ENCODE peak calls at places on chromosomes 5 and 9, in ten cellular contexts. One of them, this sample, is unnamed. For H3K4me1, the result is how much of the 10 kb centered on the place peaks cover.

GRCh38 chr5:154221371-154221896 is 30.9 kb downstream of the GALNT10 start:
- DNase-seq in CD8-positive, alpha-beta T cell: peak
- DNase-seq in left ventricle myocardium inferior: no peak
- DNase-seq in vagina: no peak
- DNase-seq in cardiac muscle cell: no peak
- DNase-seq in OCI-LY7: no peak
- DNase-seq in SJSA1: peak
- DNase-seq in naive thymus-derived CD4-positive, alpha-beta T cell: peak
- DNase-seq in effector memory CD4-positive, alpha-beta T cell: peak
- DNase-seq in heart right ventricle: no peak
- DNase-seq in this sample: peak

GRCh38 chr5:130651440-130651839 is 513.6 kb downstream of the HINT1 start:
- DNase-seq in CD8-positive, alpha-beta T cell: no peak
- DNase-seq in left ventricle myocardium inferior: no peak
- DNase-seq in vagina: no peak
- DNase-seq in cardiac muscle cell: no peak
- DNase-seq in OCI-LY7: no peak
- DNase-seq in SJSA1: no peak
- DNase-seq in naive thymus-derived CD4-positive, alpha-beta T cell: no peak
- DNase-seq in effector memory CD4-positive, alpha-beta T cell: no peak
- DNase-seq in heart right ventricle: no peak
- DNase-seq in this sample: no peak

GRCh38 chr5:154541553-154541952 is 63.5 kb upstream of the HAND1 start:
- DNase-seq in CD8-positive, alpha-beta T cell: no peak
- DNase-seq in left ventricle myocardium inferior: no peak
- DNase-seq in vagina: no peak
- DNase-seq in cardiac muscle cell: no peak
- DNase-seq in OCI-LY7: peak
- DNase-seq in SJSA1: peak
- DNase-seq in naive thymus-derived CD4-positive, alpha-beta T cell: no peak
- DNase-seq in effector memory CD4-positive, alpha-beta T cell: no peak
- DNase-seq in heart right ventricle: no peak
- DNase-seq in this sample: no peak

GRCh38 chr9:110114888-110115259 is 93.1 kb downstream of the C9orf152 start:
- DNase-seq in CD8-positive, alpha-beta T cell: no peak
- DNase-seq in left ventricle myocardium inferior: peak
- DNase-seq in vagina: no peak
- DNase-seq in cardiac muscle cell: no peak
- DNase-seq in OCI-LY7: no peak
- DNase-seq in SJSA1: no peak
- DNase-seq in naive thymus-derived CD4-positive, alpha-beta T cell: no peak
- DNase-seq in effector memory CD4-positive, alpha-beta T cell: no peak
- DNase-seq in heart right ventricle: no peak
- DNase-seq in this sample: peak

GRCh38 chr9:99826579-99826978 is 4.9 kb downstream of the NR4A3 start:
- DNase-seq in CD8-positive, alpha-beta T cell: no peak
- DNase-seq in left ventricle myocardium inferior: no peak
- DNase-seq in vagina: no peak
- DNase-seq in cardiac muscle cell: no peak
- DNase-seq in OCI-LY7: no peak
- DNase-seq in SJSA1: no peak
- DNase-seq in naive thymus-derived CD4-positive, alpha-beta T cell: no peak
- DNase-seq in effector memory CD4-positive, alpha-beta T cell: no peak
- DNase-seq in heart right ventricle: no peak
- DNase-seq in this sample: no peak

GRCh38 chr5:109743770-109744212 is 54.1 kb downstream of the MAN2A1 start:
- DNase-seq in CD8-positive, alpha-beta T cell: no peak
- DNase-seq in left ventricle myocardium inferior: no peak
- DNase-seq in vagina: no peak
- DNase-seq in cardiac muscle cell: no peak
- DNase-seq in OCI-LY7: no peak
- DNase-seq in SJSA1: peak
- DNase-seq in naive thymus-derived CD4-positive, alpha-beta T cell: no peak
- DNase-seq in effector memory CD4-positive, alpha-beta T cell: no peak
- DNase-seq in heart right ventricle: no peak
- DNase-seq in this sample: no peak

GRCh38 chr5:134554319-134555222 is 29.1 kb downstream of the JADE2 start:
- DNase-seq in CD8-positive, alpha-beta T cell: no peak
- DNase-seq in left ventricle myocardium inferior: peak
- DNase-seq in vagina: no peak
- DNase-seq in cardiac muscle cell: no peak
- DNase-seq in OCI-LY7: peak
- DNase-seq in SJSA1: peak
- DNase-seq in naive thymus-derived CD4-positive, alpha-beta T cell: no peak
- DNase-seq in effector memory CD4-positive, alpha-beta T cell: peak
- DNase-seq in heart right ventricle: peak
- DNase-seq in this sample: peak

GRCh38 chr9:27870404-27870803 is 297.1 kb upstream of the C9orf72 start:
- DNase-seq in CD8-positive, alpha-beta T cell: no peak
- DNase-seq in left ventricle myocardium inferior: no peak
- DNase-seq in vagina: no peak
- DNase-seq in cardiac muscle cell: no peak
- DNase-seq in OCI-LY7: no peak
- DNase-seq in SJSA1: no peak
- DNase-seq in naive thymus-derived CD4-positive, alpha-beta T cell: no peak
- DNase-seq in effector memory CD4-positive, alpha-beta T cell: no peak
- DNase-seq in heart right ventricle: no peak
- DNase-seq in this sample: no peak

GRCh38 chr9:134395727-134396257 is 69.5 kb downstream of the RXRA start:
- DNase-seq in CD8-positive, alpha-beta T cell: no peak
- DNase-seq in left ventricle myocardium inferior: no peak
- DNase-seq in vagina: no peak
- DNase-seq in cardiac muscle cell: no peak
- DNase-seq in OCI-LY7: no peak
- DNase-seq in SJSA1: no peak
- DNase-seq in naive thymus-derived CD4-positive, alpha-beta T cell: no peak
- DNase-seq in effector memory CD4-positive, alpha-beta T cell: no peak
- DNase-seq in heart right ventricle: no peak
- DNase-seq in this sample: no peak

GRCh38 chr9:110919609-110920008 is 118.7 kb downstream of the LPAR1 start:
- DNase-seq in CD8-positive, alpha-beta T cell: no peak
- DNase-seq in left ventricle myocardium inferior: no peak
- DNase-seq in vagina: no peak
- DNase-seq in cardiac muscle cell: no peak
- DNase-seq in OCI-LY7: no peak
- DNase-seq in SJSA1: no peak
- DNase-seq in naive thymus-derived CD4-positive, alpha-beta T cell: no peak
- DNase-seq in effector memory CD4-positive, alpha-beta T cell: no peak
- DNase-seq in heart right ventricle: no peak
- DNase-seq in this sample: no peak

GRCh38 chr5:109825450-109825849 is 135.7 kb downstream of the MAN2A1 start:
- DNase-seq in CD8-positive, alpha-beta T cell: no peak
- DNase-seq in left ventricle myocardium inferior: no peak
- DNase-seq in vagina: no peak
- DNase-seq in cardiac muscle cell: no peak
- DNase-seq in OCI-LY7: no peak
- DNase-seq in SJSA1: no peak
- DNase-seq in naive thymus-derived CD4-positive, alpha-beta T cell: no peak
- DNase-seq in effector memory CD4-positive, alpha-beta T cell: no peak
- DNase-seq in heart right ventricle: no peak
- DNase-seq in this sample: no peak

GRCh38 chr5:135429886-135430437 is 17.2 kb downstream of the DCANP1 start:
- DNase-seq in CD8-positive, alpha-beta T cell: no peak
- DNase-seq in left ventricle myocardium inferior: no peak
- DNase-seq in vagina: no peak
- DNase-seq in cardiac muscle cell: no peak
- DNase-seq in OCI-LY7: no peak
- DNase-seq in SJSA1: no peak
- DNase-seq in naive thymus-derived CD4-positive, alpha-beta T cell: no peak
- DNase-seq in effector memory CD4-positive, alpha-beta T cell: no peak
- DNase-seq in heart right ventricle: no peak
- DNase-seq in this sample: no peak

GRCh38 chr9:37328561-37329227 is 93.8 kb upstream of the GRHPR start:
- DNase-seq in CD8-positive, alpha-beta T cell: no peak
- DNase-seq in left ventricle myocardium inferior: no peak
- DNase-seq in vagina: no peak
- DNase-seq in cardiac muscle cell: no peak
- DNase-seq in OCI-LY7: no peak
- DNase-seq in SJSA1: no peak
- DNase-seq in naive thymus-derived CD4-positive, alpha-beta T cell: no peak
- DNase-seq in effector memory CD4-positive, alpha-beta T cell: no peak
- DNase-seq in heart right ventricle: no peak
- DNase-seq in this sample: no peak

GRCh38 chr9:122777935-122778671 is 10.6 kb upstream of the OR5C1 start:
- DNase-seq in CD8-positive, alpha-beta T cell: no peak
- DNase-seq in left ventricle myocardium inferior: no peak
- DNase-seq in vagina: no peak
- DNase-seq in cardiac muscle cell: no peak
- DNase-seq in OCI-LY7: no peak
- DNase-seq in SJSA1: no peak
- DNase-seq in naive thymus-derived CD4-positive, alpha-beta T cell: no peak
- DNase-seq in effector memory CD4-positive, alpha-beta T cell: no peak
- DNase-seq in heart right ventricle: no peak
- DNase-seq in this sample: no peak

GRCh38 chr5:104053057-104053666 is 490.6 kb upstream of the NUDT12 start:
- DNase-seq in CD8-positive, alpha-beta T cell: no peak
- DNase-seq in left ventricle myocardium inferior: no peak
- DNase-seq in vagina: no peak
- DNase-seq in cardiac muscle cell: peak
- DNase-seq in OCI-LY7: no peak
- DNase-seq in SJSA1: no peak
- DNase-seq in naive thymus-derived CD4-positive, alpha-beta T cell: no peak
- DNase-seq in effector memory CD4-positive, alpha-beta T cell: no peak
- DNase-seq in heart right ventricle: no peak
- DNase-seq in this sample: no peak

GRCh38 chr9:13726746-13727145 is 447.3 kb upstream of the MPDZ start:
- DNase-seq in CD8-positive, alpha-beta T cell: no peak
- DNase-seq in left ventricle myocardium inferior: no peak
- DNase-seq in vagina: no peak
- DNase-seq in cardiac muscle cell: no peak
- DNase-seq in OCI-LY7: no peak
- DNase-seq in SJSA1: no peak
- DNase-seq in naive thymus-derived CD4-positive, alpha-beta T cell: no peak
- DNase-seq in effector memory CD4-positive, alpha-beta T cell: no peak
- DNase-seq in heart right ventricle: no peak
- DNase-seq in this sample: no peak

GRCh38 chr5:61051267-61051666 is 106.3 kb downstream of the NDUFAF2 start:
- DNase-seq in CD8-positive, alpha-beta T cell: no peak
- DNase-seq in left ventricle myocardium inferior: no peak
- DNase-seq in vagina: no peak
- DNase-seq in cardiac muscle cell: no peak
- DNase-seq in OCI-LY7: no peak
- DNase-seq in SJSA1: no peak
- DNase-seq in naive thymus-derived CD4-positive, alpha-beta T cell: no peak
- DNase-seq in effector memory CD4-positive, alpha-beta T cell: no peak
- DNase-seq in heart right ventricle: no peak
- DNase-seq in this sample: no peak

GRCh38 chr5:158135682-158136176 is 276.8 kb upstream of the CLINT1 start:
- DNase-seq in CD8-positive, alpha-beta T cell: no peak
- DNase-seq in left ventricle myocardium inferior: peak
- DNase-seq in vagina: no peak
- DNase-seq in cardiac muscle cell: no peak
- DNase-seq in OCI-LY7: no peak
- DNase-seq in SJSA1: no peak
- DNase-seq in naive thymus-derived CD4-positive, alpha-beta T cell: no peak
- DNase-seq in effector memory CD4-positive, alpha-beta T cell: no peak
- DNase-seq in heart right ventricle: no peak
- DNase-seq in this sample: no peak

GRCh38 chr9:27165670-27166069 is 56.6 kb downstream of the TEK start:
- DNase-seq in CD8-positive, alpha-beta T cell: no peak
- DNase-seq in left ventricle myocardium inferior: no peak
- DNase-seq in vagina: no peak
- DNase-seq in cardiac muscle cell: no peak
- DNase-seq in OCI-LY7: no peak
- DNase-seq in SJSA1: no peak
- DNase-seq in naive thymus-derived CD4-positive, alpha-beta T cell: no peak
- DNase-seq in effector memory CD4-positive, alpha-beta T cell: no peak
- DNase-seq in heart right ventricle: no peak
- DNase-seq in this sample: no peak

GRCh38 chr9:95127249-95128176 is 190.0 kb downstream of the FANCC start:
- DNase-seq in CD8-positive, alpha-beta T cell: peak
- DNase-seq in left ventricle myocardium inferior: peak
- DNase-seq in vagina: no peak
- DNase-seq in cardiac muscle cell: peak
- DNase-seq in OCI-LY7: peak
- DNase-seq in SJSA1: peak
- DNase-seq in naive thymus-derived CD4-positive, alpha-beta T cell: peak
- DNase-seq in effector memory CD4-positive, alpha-beta T cell: peak
- DNase-seq in heart right ventricle: peak
- DNase-seq in this sample: peak

GRCh38 chr5:43354774-43355173 is 41.6 kb upstream of the HMGCS1 start:
- DNase-seq in CD8-positive, alpha-beta T cell: no peak
- DNase-seq in left ventricle myocardium inferior: no peak
- DNase-seq in vagina: no peak
- DNase-seq in cardiac muscle cell: no peak
- DNase-seq in OCI-LY7: no peak
- DNase-seq in SJSA1: no peak
- DNase-seq in naive thymus-derived CD4-positive, alpha-beta T cell: no peak
- DNase-seq in effector memory CD4-positive, alpha-beta T cell: no peak
- DNase-seq in heart right ventricle: no peak
- DNase-seq in this sample: no peak

GRCh38 chr9:85639675-85640186 is 102.0 kb downstream of the AGTPBP1 start:
- DNase-seq in CD8-positive, alpha-beta T cell: no peak
- DNase-seq in left ventricle myocardium inferior: no peak
- DNase-seq in vagina: no peak
- DNase-seq in cardiac muscle cell: no peak
- DNase-seq in OCI-LY7: no peak
- DNase-seq in SJSA1: no peak
- DNase-seq in naive thymus-derived CD4-positive, alpha-beta T cell: no peak
- DNase-seq in effector memory CD4-positive, alpha-beta T cell: no peak
- DNase-seq in heart right ventricle: no peak
- DNase-seq in this sample: no peak
- H3K4me1 ChIP-seq in CD8-positive, alpha-beta T cell: under half
- H3K4me1 ChIP-seq in left ventricle myocardium inferior: under half
- H3K4me1 ChIP-seq in vagina: under half
- H3K4me1 ChIP-seq in cardiac muscle cell: under half
- H3K4me1 ChIP-seq in OCI-LY7: under half
- H3K4me1 ChIP-seq in SJSA1: under half
- H3K4me1 ChIP-seq in naive thymus-derived CD4-positive, alpha-beta T cell: under half
- H3K4me1 ChIP-seq in effector memory CD4-positive, alpha-beta T cell: under half
- H3K4me1 ChIP-seq in heart right ventricle: under half
- H3K4me1 ChIP-seq in this sample: under half

GRCh38 chr5:35903631-35904203 is 34.7 kb downstream of the CAPSL start:
- DNase-seq in CD8-positive, alpha-beta T cell: no peak
- DNase-seq in left ventricle myocardium inferior: no peak
- DNase-seq in vagina: no peak
- DNase-seq in cardiac muscle cell: no peak
- DNase-seq in OCI-LY7: no peak
- DNase-seq in SJSA1: no peak
- DNase-seq in naive thymus-derived CD4-positive, alpha-beta T cell: no peak
- DNase-seq in effector memory CD4-positive, alpha-beta T cell: no peak
- DNase-seq in heart right ventricle: no peak
- DNase-seq in this sample: no peak
- H3K27ac ChIP-seq in CD8-positive, alpha-beta T cell: no peak
- H3K27ac ChIP-seq in left ventricle myocardium inferior: no peak
- H3K27ac ChIP-seq in vagina: no peak
- H3K27ac ChIP-seq in cardiac muscle cell: no peak
- H3K27ac ChIP-seq in OCI-LY7: peak
- H3K27ac ChIP-seq in SJSA1: no peak
- H3K27ac ChIP-seq in naive thymus-derived CD4-positive, alpha-beta T cell: no peak
- H3K27ac ChIP-seq in effector memory CD4-positive, alpha-beta T cell: no peak
- H3K27ac ChIP-seq in heart right ventricle: no peak
- H3K27ac ChIP-seq in this sample: no peak

GRCh38 chr5:139659673-139660072 is 11.5 kb downstream of the CXXC5 start:
- DNase-seq in CD8-positive, alpha-beta T cell: no peak
- DNase-seq in left ventricle myocardium inferior: no peak
- DNase-seq in vagina: no peak
- DNase-seq in cardiac muscle cell: peak
- DNase-seq in OCI-LY7: no peak
- DNase-seq in SJSA1: peak
- DNase-seq in naive thymus-derived CD4-positive, alpha-beta T cell: no peak
- DNase-seq in effector memory CD4-positive, alpha-beta T cell: no peak
- DNase-seq in heart right ventricle: no peak
- DNase-seq in this sample: no peak
- H3K4me3 ChIP-seq in CD8-positive, alpha-beta T cell: no peak
- H3K4me3 ChIP-seq in left ventricle myocardium inferior: peak
- H3K4me3 ChIP-seq in vagina: peak
- H3K4me3 ChIP-seq in cardiac muscle cell: no peak
- H3K4me3 ChIP-seq in OCI-LY7: peak
- H3K4me3 ChIP-seq in SJSA1: peak
- H3K4me3 ChIP-seq in naive thymus-derived CD4-positive, alpha-beta T cell: no peak
- H3K4me3 ChIP-seq in effector memory CD4-positive, alpha-beta T cell: no peak
- H3K4me3 ChIP-seq in heart right ventricle: peak
- H3K4me3 ChIP-seq in this sample: peak

GRCh38 chr5:88394531-88395185 is 126.0 kb upstream of the TMEM161B start:
- DNase-seq in CD8-positive, alpha-beta T cell: no peak
- DNase-seq in left ventricle myocardium inferior: no peak
- DNase-seq in vagina: no peak
- DNase-seq in cardiac muscle cell: no peak
- DNase-seq in OCI-LY7: no peak
- DNase-seq in SJSA1: no peak
- DNase-seq in naive thymus-derived CD4-positive, alpha-beta T cell: no peak
- DNase-seq in effector memory CD4-positive, alpha-beta T cell: no peak
- DNase-seq in heart right ventricle: no peak
- DNase-seq in this sample: no peak
- H3K4me1 ChIP-seq in CD8-positive, alpha-beta T cell: under half
- H3K4me1 ChIP-seq in left ventricle myocardium inferior: under half
- H3K4me1 ChIP-seq in vagina: under half
- H3K4me1 ChIP-seq in cardiac muscle cell: under half
- H3K4me1 ChIP-seq in OCI-LY7: under half
- H3K4me1 ChIP-seq in SJSA1: under half
- H3K4me1 ChIP-seq in naive thymus-derived CD4-positive, alpha-beta T cell: under half
- H3K4me1 ChIP-seq in effector memory CD4-positive, alpha-beta T cell: under half
- H3K4me1 ChIP-seq in heart right ventricle: under half
- H3K4me1 ChIP-seq in this sample: under half